ENCODE peak calls at places on chromosome 22, in six cellular contexts. E is C1 segment of cervical spinal cord; D is head of caudate nucleus; W is Jurkat, Clone E6-1; V is T follicular helper cell; L is activated naive CD4-positive, alpha-beta T cell treated with anti-CD3 and anti-CD28 coated beads for 36 hours. A is an unnamed sample.

GRCh38 chr22:45226681-45227186 is 14.0 kb downstream of the KIAA0930 start:
- DNase-seq in D (peak; percentile 78), V (no peak), L (no peak), W (no peak), E (peak; percentile 48), A (no peak)

GRCh38 chr22:43275545-43275981 is 67.6 kb downstream of the SCUBE1 start:
- DNase-seq in L (no peak), W (no peak), E (no peak), D (no peak), V (no peak), A (no peak)

GRCh38 chr22:45208993-45209838 is 31.5 kb downstream of the KIAA0930 start:
- DNase-seq in D (peak; percentile 85), V (peak; percentile 4), W (no peak), L (peak; percentile 46), E (peak; percentile 83), A (peak; percentile 55)

GRCh38 chr22:39292561-39293074 is 26.8 kb downstream of the RPL3 start:
- DNase-seq in D (peak; percentile 70), L (no peak), W (no peak), V (no peak), E (peak; percentile 63), A (peak; percentile 45)

GRCh38 chr22:20530368-20531153 is 23.2 kb downstream of the MED15 start:
- DNase-seq in L (no peak), W (no peak), D (no peak), E (no peak), V (no peak), A (no peak)

GRCh38 chr22:20494978-20495860 is at the start of gene KLHL22:
- DNase-seq in E (peak; percentile 62), W (no peak), V (no peak), L (peak; percentile 41), D (peak; percentile 58), A (peak; percentile 21)

GRCh38 chr22:27588273-27588672 is 213.3 kb downstream of the MN1 start:
- DNase-seq in L (no peak), V (no peak), D (no peak), W (no peak), E (no peak), A (no peak)

GRCh38 chr22:42283288-42284229 is 13.1 kb upstream of the TCF20 start:
- DNase-seq in D (peak; percentile 68), E (peak; percentile 25), L (peak; percentile 68), V (peak; percentile 44), W (no peak), A (peak; percentile 71)

GRCh38 chr22:42022162-42022847 is 23.7 kb downstream of the WBP2NL start:
- DNase-seq in L (no peak), E (no peak), V (no peak), W (no peak), D (no peak), A (no peak)

GRCh38 chr22:46911341-46911740 is 148.9 kb downstream of the TBC1D22A start:
- DNase-seq in W (no peak), E (no peak), L (no peak), V (no peak), D (no peak), A (no peak)

GRCh38 chr22:25368271-25368670 is 148.8 kb downstream of the CRYBB2 start:
- DNase-seq in W (no peak), L (no peak), D (no peak), V (no peak), E (no peak), A (no peak)

GRCh38 chr22:45120931-45121330 is 42.8 kb upstream of the NUP50 start:
- DNase-seq in L (no peak), D (no peak), W (no peak), V (no peak), E (no peak), A (no peak)

GRCh38 chr22:21977814-21978213 is 4.8 kb downstream of the TOP3B start:
- DNase-seq in D (no peak), L (no peak), W (no peak), V (no peak), E (no peak), A (no peak)

GRCh38 chr22:40853330-40853729 is 3.1 kb downstream of the ST13 start:
- DNase-seq in D (no peak), W (no peak), E (no peak), V (no peak), L (no peak), A (no peak)

GRCh38 chr22:24265734-24266133 is 4.9 kb upstream of the SPECC1L start:
- DNase-seq in V (no peak), L (no peak), E (no peak), D (no peak), W (no peak), A (no peak)

GRCh38 chr22:46754110-46754799 is 8.2 kb upstream of the TBC1D22A start:
- DNase-seq in E (no peak), D (no peak), L (no peak), V (no peak), W (no peak), A (no peak)

GRCh38 chr22:43446037-43446803 is 34.4 kb downstream of the MPPED1 start:
- DNase-seq in V (no peak), E (no peak), W (no peak), L (no peak), D (no peak), A (no peak)

GRCh38 chr22:44091751-44092150 is 67.6 kb downstream of the PARVB start:
- DNase-seq in E (no peak), W (no peak), V (no peak), L (no peak), D (no peak), A (no peak)

GRCh38 chr22:32644252-32645100 is 157.0 kb upstream of the TIMP3 start:
- DNase-seq in D (no peak), W (peak; percentile 60), E (no peak), L (peak; percentile 44), V (no peak), A (no peak)

GRCh38 chr22:37880668-37881440 is 25.2 kb upstream of the MICALL1 start:
- DNase-seq in V (no peak), D (peak; percentile 80), W (no peak), L (no peak), E (peak; percentile 31), A (no peak)

GRCh38 chr22:22593964-22594656 is 35.0 kb upstream of the PRAME start:
- DNase-seq in D (peak; percentile 72), E (peak; percentile 11), W (peak; percentile 65), V (peak; percentile 40), L (peak; percentile 72), A (peak; percentile 29)

GRCh38 chr22:43894122-43894521 is 2.3 kb upstream of the PNPLA5 start:
- DNase-seq in E (no peak), L (no peak), V (no peak), W (no peak), D (no peak), A (no peak)

GRCh38 chr22:38468761-38469305 is 937 bp downstream of the KDELR3 start:
- DNase-seq in D (no peak), W (no peak), L (no peak), E (no peak), V (no peak), A (no peak)

GRCh38 chr22:27212617-27213177 is 555.3 kb downstream of the MIAT start:
- DNase-seq in L (peak; percentile 10), V (no peak), D (no peak), E (no peak), W (no peak), A (no peak)

GRCh38 chr22:19663821-19664325 is 50.4 kb upstream of the SEPTIN5 start:
- DNase-seq in L (no peak), E (no peak), W (no peak), D (no peak), V (no peak), A (no peak)

GRCh38 chr22:18103527-18104269 is 6.9 kb upstream of the TUBA8 start:
- DNase-seq in V (no peak), L (peak; percentile 36), W (no peak), D (no peak), E (no peak), A (no peak)

GRCh38 chr22:48147404-48147803 is 1385.0 kb downstream of the TBC1D22A start:
- DNase-seq in D (no peak), W (no peak), V (no peak), L (no peak), E (no peak), A (no peak)

GRCh38 chr22:26767351-26767970 is 110.1 kb downstream of the MIAT start:
- DNase-seq in W (no peak), L (no peak), V (no peak), D (peak; percentile 54), E (peak; percentile 7), A (no peak)

GRCh38 chr22:19503367-19503766 is 20.8 kb downstream of the CLDN5 start:
- DNase-seq in D (no peak), V (no peak), L (no peak), W (no peak), E (no peak), A (no peak)

GRCh38 chr22:27980424-27981148 is 61.5 kb upstream of the PITPNB start:
- DNase-seq in L (no peak), V (no peak), E (no peak), W (no peak), D (peak; percentile 21), A (no peak)

GRCh38 chr22:49534386-49534785 is 293.3 kb downstream of the BRD1 start:
- DNase-seq in L (no peak), W (no peak), V (no peak), D (no peak), E (no peak), A (no peak)

GRCh38 chr22:50270302-50271010 is at the start of gene MAPK11:
- DNase-seq in L (peak; percentile 87), D (peak; percentile 71), W (no peak), E (peak; percentile 49), V (peak; percentile 55), A (peak; percentile 82)

A was measured in neuronal stem cell.